ENCODE peak calls at places on chromosomes 3 and 15, in seven cellular contexts. X is K562, E is SK-N-SH, J is HepG2, H is GM12892, Y is H1, P is GM12878. R is an unnamed sample.

GRCh38 chr3:127803619-127804018 is 18.7 kb downstream of the MGLL start:
- DNase-seq in J (no peak), X (no peak), Y (no peak), E (no peak), H (no peak), P (no peak), R (no peak)

GRCh38 chr15:91302588-91303439 is 202.8 kb downstream of the SV2B start:
- DNase-seq in P (peak; percentile 17), X (peak; percentile 57), E (peak; percentile 83), Y (peak; percentile 31), J (peak; percentile 45), H (peak; percentile 18), R (peak; percentile 25)

GRCh38 chr15:80418892-80419537 is 14.8 kb downstream of the ARNT2 start:
- DNase-seq in Y (no peak), E (peak; percentile 45), P (no peak), J (peak; percentile 47), H (no peak), X (peak; percentile 63), R (no peak)

GRCh38 chr15:69997701-69998273 is 99.9 kb downstream of the TLE3 start:
- DNase-seq in E (no peak), J (no peak), P (no peak), H (no peak), X (no peak), Y (no peak), R (no peak)

GRCh38 chr3:46707601-46708011 is 6.4 kb downstream of the TMIE start:
- DNase-seq in J (no peak), H (no peak), E (no peak), Y (no peak), P (no peak), X (no peak), R (no peak)

GRCh38 chr3:64209866-64210609 is 15.2 kb downstream of the PRICKLE2 start:
- DNase-seq in Y (no peak), H (no peak), X (no peak), E (peak; percentile 19), P (no peak), J (no peak), R (no peak)

GRCh38 chr3:138696661-138697370 is 88.2 kb downstream of the FAIM start:
- DNase-seq in X (no peak), P (no peak), H (no peak), J (no peak), Y (no peak), E (no peak), R (no peak)

GRCh38 chr3:129182390-129183180 is 1.1 kb downstream of the CNBP start:
- DNase-seq in E (peak; percentile 58), Y (no peak), P (no peak), X (peak; percentile 40), J (no peak), H (no peak), R (no peak)

GRCh38 chr3:143171141-143171651 is 51.6 kb downstream of the CHST2 start:
- DNase-seq in P (peak; percentile 77), H (no peak), E (no peak), X (no peak), Y (no peak), J (no peak), R (no peak)

GRCh38 chr3:5006755-5007202 is 27.5 kb downstream of the BHLHE40 start:
- DNase-seq in H (peak; percentile 66), J (no peak), P (peak; percentile 95), E (no peak), Y (no peak), X (no peak), R (peak; percentile 43)

GRCh38 chr3:81980566-81981494 is 219.4 kb upstream of the GBE1 start:
- DNase-seq in E (no peak), J (no peak), P (no peak), X (no peak), Y (no peak), H (no peak), R (no peak)

GRCh38 chr3:42080452-42080872 is 10.7 kb upstream of the TRAK1 start:
- DNase-seq in J (peak; percentile 83), Y (no peak), E (no peak), X (no peak), P (peak; percentile 38), H (no peak), R (no peak)

GRCh38 chr3:44894485-44894884 is 20.1 kb downstream of the TGM4 start:
- DNase-seq in H (no peak), P (no peak), X (no peak), J (no peak), E (no peak), Y (no peak), R (no peak)

GRCh38 chr3:106305127-106305526 is 436.3 kb upstream of the CBLB start:
- DNase-seq in H (no peak), J (no peak), E (no peak), X (no peak), Y (no peak), P (no peak), R (no peak)

GRCh38 chr3:149879872-149880271 is 66.9 kb downstream of the RNF13 start:
- DNase-seq in E (peak; percentile 44), Y (no peak), J (peak; percentile 24), P (no peak), X (peak; percentile 55), H (no peak), R (no peak)

GRCh38 chr3:190044142-190044541 is 76.6 kb downstream of the P3H2 start:
- DNase-seq in X (no peak), P (no peak), E (no peak), H (no peak), Y (no peak), J (no peak), R (no peak)

GRCh38 chr3:128800241-128801187 is 74.5 kb downstream of the RAB7A start:
- DNase-seq in H (no peak), X (no peak), Y (no peak), J (no peak), P (no peak), E (no peak), R (no peak)

DNA sequence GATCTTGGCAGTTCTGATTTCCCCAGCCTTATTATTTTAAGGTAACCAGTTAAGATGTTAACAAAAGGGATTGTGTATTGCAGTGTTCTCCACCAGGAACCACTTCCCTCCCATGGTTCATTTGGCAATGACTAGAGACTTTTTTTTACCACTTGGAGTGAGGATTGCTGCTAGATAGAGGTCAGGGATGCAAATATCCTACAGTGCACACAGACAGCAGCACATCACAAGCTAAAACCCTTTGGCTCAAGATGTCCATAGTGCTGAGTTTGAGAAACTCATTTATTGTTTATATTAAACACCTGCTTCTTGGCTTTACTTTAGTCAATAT is 24.1 kb upstream of the EBLN2 start:
- DNase-seq in Y (no peak), H (no peak), P (no peak), E (no peak), J (peak; percentile 10), X (no peak), R (no peak)
- TF ChIP-seq TAF1 in Y (no peak), H (no peak), P (no peak), E (no peak), J (no peak), X (no peak), R (no peak)

DNA sequence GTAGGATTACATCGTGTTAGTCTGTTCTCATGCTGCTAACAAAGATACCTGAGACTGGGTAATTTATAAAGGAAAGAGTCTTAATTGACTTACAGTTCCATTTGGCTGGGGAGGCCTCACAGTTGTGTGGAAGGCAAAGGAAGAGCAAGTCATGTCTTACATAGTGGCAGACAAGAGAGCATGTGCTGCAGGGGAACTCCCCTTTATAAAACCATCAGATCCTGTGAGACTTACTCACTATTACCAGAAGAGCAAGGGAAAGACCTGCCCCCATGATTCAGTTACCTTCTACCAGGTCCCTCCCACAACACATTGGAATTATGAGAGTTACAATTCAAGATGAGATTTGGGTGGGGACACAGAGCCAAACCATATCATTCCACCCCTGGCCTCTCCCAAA is 3.4 kb downstream of the SLC25A26 start:
- DNase-seq in P (no peak), H (no peak), Y (no peak), E (no peak), X (no peak), J (no peak), R (no peak)
- TF ChIP-seq TAF1 in P (no peak), H (no peak), Y (no peak), E (no peak), X (no peak), J (no peak), R (no peak)

DNA sequence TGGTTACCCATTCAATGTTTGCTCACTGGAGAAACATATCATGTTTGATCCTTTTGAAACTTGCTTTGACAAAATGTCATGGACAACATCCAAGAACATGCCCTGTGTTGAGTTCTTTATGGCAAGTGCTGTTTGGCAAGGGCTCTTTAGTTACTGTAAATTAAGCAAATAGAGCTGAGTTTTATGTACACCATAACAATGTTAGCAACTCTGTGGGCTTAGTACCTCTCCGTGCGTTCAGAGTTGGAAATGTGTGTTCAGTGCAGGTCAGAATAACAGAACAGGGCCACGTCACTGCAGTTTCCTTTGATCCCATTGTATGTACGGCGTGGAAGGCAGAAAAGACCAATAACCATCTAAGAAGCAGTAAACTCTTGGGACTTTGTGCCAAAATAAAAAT is 132.5 kb downstream of the MYRIP start:
- DNase-seq in J (peak; percentile 27), X (no peak), E (no peak), P (no peak), H (no peak), Y (no peak), R (no peak)
- TF ChIP-seq TAF1 in J (no peak), X (no peak), E (no peak), P (no peak), H (no peak), Y (no peak), R (no peak)

DNA sequence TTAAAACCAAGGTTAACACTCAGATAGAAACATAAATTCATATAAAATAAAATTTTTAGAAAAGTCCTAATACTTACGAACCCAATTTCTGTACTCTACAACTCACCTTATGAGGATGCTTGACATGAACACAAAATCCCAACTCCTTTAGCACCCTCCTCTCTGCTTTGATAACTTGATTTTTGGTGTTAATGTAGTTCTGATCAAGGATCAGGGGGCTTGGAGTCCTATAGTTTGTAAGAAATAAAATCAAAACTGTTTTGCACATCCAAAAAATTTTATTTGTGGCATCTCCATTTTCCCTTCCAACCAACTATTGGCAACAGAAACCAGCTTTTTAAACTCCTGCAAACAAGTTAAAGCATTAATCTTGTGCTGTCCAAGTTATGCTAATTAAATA is 7.0 kb downstream of the CCNL1 start:
- DNase-seq in Y (no peak), J (no peak), P (no peak), H (no peak), E (no peak), X (no peak), R (no peak)
- TF ChIP-seq TAF1 in Y (no peak), J (no peak), P (no peak), H (no peak), E (no peak), X (no peak), R (no peak)

GRCh38 chr3:158531334-158531733 is 39.7 kb upstream of the MLF1 start:
- DNase-seq in J (no peak), X (no peak), P (no peak), Y (no peak), H (no peak), E (no peak), R (no peak)
- TF ChIP-seq TAF1 in J (no peak), X (no peak), P (no peak), Y (no peak), H (no peak), E (no peak), R (no peak)

GRCh38 chr15:77589839-77590238 is 42.9 kb downstream of the LINGO1 start:
- DNase-seq in H (no peak), P (no peak), Y (no peak), J (peak; percentile 75), X (no peak), E (no peak), R (no peak)
- TF ChIP-seq TAF1 in H (no peak), P (no peak), Y (no peak), J (no peak), X (no peak), E (no peak), R (no peak)